ENCODE peak calls at places on chromosome 18, in four cellular contexts. W is Peyer's patch, M is HCT116, N is IMR-90. E is an unnamed sample.

GRCh38 chr18:4836146-4836545 is 360.9 kb downstream of the AKAIN1 start:
- DNase-seq in W (no peak), M (no peak), N (no peak), E (no peak)

GRCh38 chr18:12645751-12646203 is 12.1 kb downstream of the SPIRE1 start:
- DNase-seq in W (no peak), M (no peak), N (peak; percentile 52), E (peak; percentile 38)

GRCh38 chr18:67266591-67267237 is 249.8 kb downstream of the DSEL start:
- DNase-seq in W (no peak), M (no peak), N (peak; percentile 59), E (no peak)

GRCh38 chr18:70496749-70497294 is 208.0 kb downstream of the SOCS6 start:
- DNase-seq in W (no peak), M (no peak), N (no peak), E (no peak)

GRCh38 chr18:46632401-46633089 is 24.5 kb downstream of the LOXHD1 start:
- DNase-seq in W (no peak), M (peak; percentile 53), N (peak; percentile 17), E (no peak)

GRCh38 chr18:55252053-55252675 is 292.9 kb upstream of the CCDC68 start:
- DNase-seq in W (no peak), M (no peak), N (no peak), E (no peak)

GRCh38 chr18:31746396-31746795 is 14.3 kb downstream of the SLC25A52 start:
- DNase-seq in W (no peak), M (no peak), N (no peak), E (no peak)

GRCh38 chr18:1104265-1104792 is 199.7 kb downstream of the ADCYAP1 start:
- DNase-seq in W (no peak), M (no peak), N (no peak), E (no peak)

GRCh38 chr18:74480149-74480651 is 16.0 kb upstream of the CNDP2 start:
- DNase-seq in W (no peak), M (no peak), N (no peak), E (no peak)

GRCh38 chr18:6058941-6059340 is 163.6 kb upstream of the TMEM200C start:
- DNase-seq in W (no peak), M (no peak), N (peak; percentile 84), E (no peak)

GRCh38 chr18:32771169-32771751 is 1.6 kb downstream of the KLHL14 start:
- DNase-seq in W (peak; percentile 47), M (no peak), N (no peak), E (no peak)

GRCh38 chr18:79397830-79398761 is 2.4 kb downstream of the NFATC1 start:
- DNase-seq in W (peak; percentile 32), M (no peak), N (no peak), E (no peak)

GRCh38 chr18:10685484-10685883 is 159.7 kb downstream of the NAPG start:
- DNase-seq in W (no peak), M (no peak), N (no peak), E (no peak)

GRCh38 chr18:48153641-48154481 is 223.4 kb upstream of the SMAD2 start:
- DNase-seq in W (no peak), M (no peak), N (no peak), E (no peak)
- TF ChIP-seq POLR2A in W (no peak), M (no peak), N (no peak), E (no peak)

DNA sequence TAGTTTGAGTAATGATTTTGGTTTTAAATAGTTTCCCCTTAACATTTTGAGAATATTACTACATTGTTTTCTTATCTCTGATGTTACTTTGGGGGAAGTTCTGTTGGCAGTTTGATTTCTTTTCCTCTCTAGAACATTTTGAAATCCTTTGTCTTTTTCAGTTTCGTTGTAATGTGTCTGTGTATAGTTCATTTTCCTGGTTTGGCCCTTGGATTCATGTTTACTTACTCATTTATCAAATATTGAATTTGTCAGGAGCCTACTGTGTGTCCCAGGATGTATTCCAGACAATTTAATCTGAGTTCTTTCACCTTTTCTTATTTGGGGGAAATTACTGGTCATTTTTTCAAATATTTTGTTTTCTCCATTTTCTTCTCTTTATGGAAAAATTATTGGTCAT is 16.7 kb downstream of the ANKRD12 start:
- DNase-seq in W (no peak), M (no peak), N (no peak), E (no peak)
- H3K4me1 ChIP-seq in W (no peaks in the 10 kb centered on the region), M (no peaks in the 10 kb centered on the region), N (peaks cover 2% of the 10 kb centered on the region), E (no peaks in the 10 kb centered on the region)

GRCh38 chr18:36830141-36830495 is 1.2 kb downstream of the KIAA1328 start:
- DNase-seq in W (no peak), M (no peak), N (no peak), E (no peak)
- H3K27ac ChIP-seq in W (no peak overlapping the region), M (no peak overlapping the region), N (no peak overlapping the region), E (no peak overlapping the region)

DNA sequence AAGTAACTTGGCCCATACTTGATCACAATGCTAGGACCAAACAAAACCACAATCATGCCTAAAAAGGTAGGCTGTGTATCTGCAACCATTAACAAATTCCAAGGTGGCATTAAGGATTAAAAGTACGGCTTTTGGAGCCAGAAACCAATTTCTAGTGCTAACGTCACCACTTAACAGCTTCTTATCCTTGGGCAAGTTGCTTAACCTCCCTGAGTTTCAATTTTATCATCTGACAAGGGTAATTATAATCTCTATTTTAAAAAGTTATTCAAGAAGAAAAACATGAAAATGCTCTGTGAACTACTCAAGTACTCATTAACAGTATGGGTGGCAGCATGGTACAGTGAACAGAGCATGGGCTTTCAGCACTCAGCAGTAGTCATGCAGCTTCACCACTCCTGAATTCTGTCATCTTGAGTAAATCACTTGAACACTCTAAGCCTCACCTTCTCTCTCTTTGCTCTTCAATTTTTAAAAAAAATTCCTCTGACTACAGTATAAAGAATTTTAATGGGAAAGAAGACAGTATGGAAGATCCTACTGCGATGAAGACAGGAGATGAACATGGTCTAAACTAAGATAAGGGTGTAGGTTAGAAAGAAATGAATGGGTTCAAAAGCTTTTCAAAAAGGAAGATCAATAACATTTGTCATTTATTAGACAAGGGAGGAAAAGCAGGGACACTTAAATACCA is 69.2 kb downstream of the SS18 start:
- DNase-seq in W (no peak), M (no peak), N (no peak), E (no peak)
- TF ChIP-seq POLR2A in W (no peak), M (no peak), N (no peak), E (no peak)

GRCh38 chr18:8605974-8606373 is 3.3 kb upstream of the RAB12 start:
- DNase-seq in W (no peak), M (no peak), N (no peak), E (no peak)

GRCh38 chr18:8601277-8602032 is 7.8 kb upstream of the RAB12 start:
- DNase-seq in W (no peak), M (no peak), N (no peak), E (no peak)

GRCh38 chr18:8602040-8602439 is 7.2 kb upstream of the RAB12 start:
- DNase-seq in W (no peak), M (no peak), N (no peak), E (no peak)

GRCh38 chr18:8602557-8602956 is 6.7 kb upstream of the RAB12 start:
- DNase-seq in W (no peak), M (no peak), N (no peak), E (no peak)

DNA sequence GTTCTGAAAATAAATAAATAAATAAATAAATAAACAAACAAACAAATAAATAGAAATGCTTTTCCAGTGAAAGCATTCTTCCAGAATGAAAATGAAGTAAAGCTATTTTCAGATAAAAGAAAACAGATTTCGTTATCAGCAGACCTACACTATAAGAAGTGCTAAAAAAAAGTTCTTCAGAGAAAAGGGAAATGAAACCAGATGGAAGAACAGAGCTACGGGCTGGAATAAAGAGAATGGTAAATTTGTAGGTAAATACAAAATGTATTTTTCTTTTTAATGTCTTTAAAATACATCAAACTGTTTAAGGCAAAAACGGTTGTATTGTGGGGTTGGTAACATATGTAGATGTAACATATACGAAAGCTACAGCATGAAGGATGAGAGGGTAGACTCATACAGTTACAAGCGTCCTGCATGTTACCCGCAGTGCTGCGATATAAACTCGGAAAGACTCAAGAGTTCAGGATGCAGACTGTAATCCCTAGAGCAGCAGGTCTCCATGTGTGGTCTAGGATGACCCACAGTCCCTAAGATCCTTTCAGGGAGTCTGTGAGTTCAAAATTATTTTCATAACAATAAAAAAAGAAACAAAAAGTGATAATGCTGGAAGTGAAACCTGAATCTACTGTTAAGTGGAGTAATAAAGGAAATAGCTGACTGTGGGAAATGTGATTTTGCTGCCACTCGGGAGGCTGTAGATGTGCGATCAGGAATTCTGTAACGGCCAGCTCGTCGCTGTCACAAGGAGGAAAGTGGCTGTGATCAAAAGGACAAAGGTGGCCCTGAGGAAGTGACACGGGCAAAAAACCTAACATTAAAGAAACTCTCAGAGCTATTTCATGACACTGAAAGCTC is 5.3 kb upstream of the RAB12 start:
- DNase-seq in W (no peak), M (no peak), N (no peak), E (no peak)
- H3K4me1 ChIP-seq in W (no peaks in the 10 kb centered on the region), M (no peaks in the 10 kb centered on the region), N (peaks cover 3% of the 10 kb centered on the region), E (no peaks in the 10 kb centered on the region)